ENCODE peak calls at places on chromosomes 1 and 21, in six cellular contexts. Z, V, S, P, G and M are unnamed samples.

GRCh38 chr1:111930356-111930755 is 59.1 kb downstream of the KCND3 start:
- DNase-seq in Z (no peak), V (no peak), S (no peak), P (no peak), G (no peak), M (no peak)

GRCh38 chr1:94063379-94063778 is 57.6 kb downstream of the ABCA4 start:
- DNase-seq in Z (peak; percentile 86), V (no peak), S (peak; percentile 74), P (peak; percentile 44), G (no peak), M (peak; percentile 42)

GRCh38 chr1:7145947-7146346 is 360.7 kb downstream of the CAMTA1 start:
- DNase-seq in Z (no peak), V (no peak), S (no peak), P (no peak), G (no peak), M (no peak)

GRCh38 chr1:208280681-208281439 is 36.7 kb upstream of the PLXNA2 start:
- DNase-seq in Z (no peak), V (no peak), S (no peak), P (no peak), G (no peak), M (no peak)

GRCh38 chr1:200526709-200527612 is 93.6 kb downstream of the KIF14 start:
- DNase-seq in Z (no peak), V (no peak), S (peak; percentile 42), P (peak; percentile 21), G (no peak), M (no peak)

GRCh38 chr21:34609244-34609950 is 5.5 kb downstream of the RCAN1 start:
- DNase-seq in Z (no peak), V (no peak), S (no peak), P (no peak), G (no peak), M (peak; percentile 84)

GRCh38 chr1:50487725-50488124 is 64.5 kb upstream of the DMRTA2 start:
- DNase-seq in Z (no peak), V (no peak), S (no peak), P (no peak), G (no peak), M (peak; percentile 27)

GRCh38 chr1:89274431-89274857 is 1.8 kb upstream of the GBP5 start:
- DNase-seq in Z (peak; percentile 12), V (peak; percentile 46), S (peak; percentile 87), P (peak; percentile 89), G (no peak), M (peak; percentile 89)

GRCh38 chr1:98388431-98388830 is 273.1 kb upstream of the SNX7 start:
- DNase-seq in Z (peak; percentile 86), V (no peak), S (peak; percentile 82), P (peak; percentile 80), G (no peak), M (peak; percentile 40)

GRCh38 chr1:69086148-69086547 is 481.6 kb upstream of the LRRC7 start:
- DNase-seq in Z (no peak), V (no peak), S (no peak), P (no peak), G (no peak), M (no peak)

GRCh38 chr1:61181016-61181560 is 98.7 kb downstream of the NFIA start:
- DNase-seq in Z (no peak), V (no peak), S (no peak), P (no peak), G (no peak), M (no peak)

GRCh38 chr1:41221995-41222991 is 19.8 kb downstream of the SCMH1 start:
- DNase-seq in Z (peak; percentile 39), V (no peak), S (no peak), P (peak; percentile 4), G (no peak), M (peak; percentile 29)

GRCh38 chr1:108553910-108554309 is 6.0 kb upstream of the EEIG2 start:
- DNase-seq in Z (no peak), V (no peak), S (no peak), P (no peak), G (no peak), M (no peak)

GRCh38 chr1:244022301-244022700 is 28.8 kb upstream of the ZBTB18 start:
- DNase-seq in Z (no peak), V (no peak), S (peak; percentile 71), P (peak; percentile 88), G (no peak), M (peak; percentile 46)

GRCh38 chr1:52659356-52659755 is 26.4 kb downstream of the SHISAL2A start:
- DNase-seq in Z (peak; percentile 16), V (no peak), S (peak; percentile 18), P (peak; percentile 70), G (no peak), M (peak; percentile 83)

GRCh38 chr1:3283849-3284248 is 170.6 kb upstream of the ARHGEF16 start:
- DNase-seq in Z (peak; percentile 9), V (no peak), S (peak; percentile 47), P (no peak), G (peak; percentile 89), M (no peak)

GRCh38 chr1:173867141-173867752 is 542 bp downstream of the GAS5 start:
- DNase-seq in Z (peak; percentile 63), V (no peak), S (no peak), P (no peak), G (no peak), M (no peak)

GRCh38 chr1:70211536-70211935 is 6.2 kb upstream of the LRRC40 start:
- DNase-seq in Z (no peak), V (no peak), S (peak; percentile 51), P (no peak), G (no peak), M (no peak)

GRCh38 chr1:116268211-116268610 is 104.8 kb upstream of the ATP1A1 start:
- DNase-seq in Z (peak; percentile 16), V (peak; percentile 3), S (peak; percentile 27), P (peak; percentile 81), G (no peak), M (peak; percentile 97)

GRCh38 chr1:171670739-171671138 is 18.3 kb upstream of the MYOC start:
- DNase-seq in Z (no peak), V (no peak), S (no peak), P (no peak), G (no peak), M (no peak)

GRCh38 chr1:163166886-163167555 is 35.7 kb downstream of the RGS5 start:
- DNase-seq in Z (peak; percentile 59), V (no peak), S (peak; percentile 21), P (peak; percentile 71), G (no peak), M (no peak)

GRCh38 chr1:54604572-54605370 is 18.6 kb downstream of the FAM151A start:
- DNase-seq in Z (peak; percentile 54), V (no peak), S (no peak), P (peak; percentile 31), G (no peak), M (peak; percentile 65)

GRCh38 chr1:42681771-42682483 is at the start of gene YBX1:
- DNase-seq in Z (peak; percentile 99), V (peak; percentile 95), S (peak; percentile 99), P (peak; percentile 99), G (peak; percentile 93), M (peak; percentile 99)

GRCh38 chr1:24769656-24770651 is 24.7 kb downstream of the CLIC4 start:
- DNase-seq in Z (peak; percentile 95), V (no peak), S (peak; percentile 93), P (peak; percentile 97), G (no peak), M (peak; percentile 86)

GRCh38 chr1:182259229-182259872 is 132.2 kb downstream of the GLUL start:
- DNase-seq in Z (no peak), V (peak; percentile 18), S (peak; percentile 62), P (peak; percentile 99), G (no peak), M (no peak)

GRCh38 chr1:167094690-167095089 is 815 bp downstream of the STYXL2 start:
- DNase-seq in Z (no peak), V (no peak), S (no peak), P (peak; percentile 80), G (no peak), M (no peak)

GRCh38 chr21:42317341-42317741 is 2.1 kb upstream of the TFF3 start:
- DNase-seq in Z (no peak), V (no peak), S (no peak), P (no peak), G (no peak), M (no peak)